ENCODE peak calls at places on chromosomes 5 and 9, in ten cellular contexts. One of them, this sample, is unnamed.

GRCh38 chr9:4553951-4554381 is 63.7 kb downstream of the SLC1A1 start:
- DNase-seq in stimulated activated CD4-positive, alpha-beta T cell treated with anti-CD3 and anti-CD28 coated beads, Interleukin-4, amount 100 ng/mL, for 4 hours: no peak
- DNase-seq in MV-4-11: no peak
- DNase-seq in KG1: no peak
- DNase-seq in neural crest cell: no peak
- DNase-seq in fibroblast of the conjunctiva: no peak
- DNase-seq in ascending aorta: no peak
- DNase-seq in HT1080: no peak
- DNase-seq in pons: no peak
- DNase-seq in NCI-H1105 treated with DMSO at 0.1 percent for 48 hours: no peak
- DNase-seq in this sample: no peak

GRCh38 chr9:16825971-16826370 is 44.5 kb downstream of the BNC2 start:
- DNase-seq in stimulated activated CD4-positive, alpha-beta T cell treated with anti-CD3 and anti-CD28 coated beads, Interleukin-4, amount 100 ng/mL, for 4 hours: no peak
- DNase-seq in MV-4-11: no peak
- DNase-seq in KG1: no peak
- DNase-seq in neural crest cell: no peak
- DNase-seq in fibroblast of the conjunctiva: peak; percentile 73
- DNase-seq in ascending aorta: no peak
- DNase-seq in HT1080: peak; percentile 66
- DNase-seq in pons: no peak
- DNase-seq in NCI-H1105 treated with DMSO at 0.1 percent for 48 hours: no peak
- DNase-seq in this sample: no peak

GRCh38 chr5:73218552-73219171 is 45.7 kb downstream of the TMEM174 start:
- DNase-seq in stimulated activated CD4-positive, alpha-beta T cell treated with anti-CD3 and anti-CD28 coated beads, Interleukin-4, amount 100 ng/mL, for 4 hours: no peak
- DNase-seq in MV-4-11: no peak
- DNase-seq in KG1: no peak
- DNase-seq in neural crest cell: no peak
- DNase-seq in fibroblast of the conjunctiva: peak; percentile 32
- DNase-seq in ascending aorta: no peak
- DNase-seq in HT1080: peak; percentile 56
- DNase-seq in pons: no peak
- DNase-seq in NCI-H1105 treated with DMSO at 0.1 percent for 48 hours: peak; percentile 1
- DNase-seq in this sample: no peak

GRCh38 chr9:86601697-86602096 is 247.5 kb upstream of the TUT7 start:
- DNase-seq in stimulated activated CD4-positive, alpha-beta T cell treated with anti-CD3 and anti-CD28 coated beads, Interleukin-4, amount 100 ng/mL, for 4 hours: no peak
- DNase-seq in MV-4-11: no peak
- DNase-seq in KG1: no peak
- DNase-seq in neural crest cell: no peak
- DNase-seq in fibroblast of the conjunctiva: no peak
- DNase-seq in ascending aorta: no peak
- DNase-seq in HT1080: no peak
- DNase-seq in pons: no peak
- DNase-seq in NCI-H1105 treated with DMSO at 0.1 percent for 48 hours: no peak
- DNase-seq in this sample: no peak

GRCh38 chr9:5869315-5870019 is 21.2 kb upstream of the MLANA start:
- DNase-seq in stimulated activated CD4-positive, alpha-beta T cell treated with anti-CD3 and anti-CD28 coated beads, Interleukin-4, amount 100 ng/mL, for 4 hours: no peak
- DNase-seq in MV-4-11: peak; percentile 9
- DNase-seq in KG1: no peak
- DNase-seq in neural crest cell: no peak
- DNase-seq in fibroblast of the conjunctiva: no peak
- DNase-seq in ascending aorta: no peak
- DNase-seq in HT1080: peak; percentile 43
- DNase-seq in pons: no peak
- DNase-seq in NCI-H1105 treated with DMSO at 0.1 percent for 48 hours: no peak
- DNase-seq in this sample: no peak

GRCh38 chr5:172769598-172770373 is 1.2 kb downstream of the DUSP1 start:
- DNase-seq in stimulated activated CD4-positive, alpha-beta T cell treated with anti-CD3 and anti-CD28 coated beads, Interleukin-4, amount 100 ng/mL, for 4 hours: no peak
- DNase-seq in MV-4-11: no peak
- DNase-seq in KG1: no peak
- DNase-seq in neural crest cell: no peak
- DNase-seq in fibroblast of the conjunctiva: peak; percentile 42
- DNase-seq in ascending aorta: peak; percentile 72
- DNase-seq in HT1080: no peak
- DNase-seq in pons: peak; percentile 48
- DNase-seq in NCI-H1105 treated with DMSO at 0.1 percent for 48 hours: no peak
- DNase-seq in this sample: peak; percentile 55

GRCh38 chr9:2570615-2571479 is 50.7 kb upstream of the VLDLR start:
- DNase-seq in stimulated activated CD4-positive, alpha-beta T cell treated with anti-CD3 and anti-CD28 coated beads, Interleukin-4, amount 100 ng/mL, for 4 hours: no peak
- DNase-seq in MV-4-11: peak; percentile 100
- DNase-seq in KG1: peak; percentile 26
- DNase-seq in neural crest cell: no peak
- DNase-seq in fibroblast of the conjunctiva: no peak
- DNase-seq in ascending aorta: peak; percentile 89
- DNase-seq in HT1080: peak; percentile 93
- DNase-seq in pons: peak; percentile 51
- DNase-seq in NCI-H1105 treated with DMSO at 0.1 percent for 48 hours: peak; percentile 74
- DNase-seq in this sample: no peak

GRCh38 chr5:74040065-74040551 is 414.1 kb downstream of the ARHGEF28 start:
- DNase-seq in stimulated activated CD4-positive, alpha-beta T cell treated with anti-CD3 and anti-CD28 coated beads, Interleukin-4, amount 100 ng/mL, for 4 hours: no peak
- DNase-seq in MV-4-11: no peak
- DNase-seq in KG1: no peak
- DNase-seq in neural crest cell: no peak
- DNase-seq in fibroblast of the conjunctiva: no peak
- DNase-seq in ascending aorta: no peak
- DNase-seq in HT1080: peak; percentile 80
- DNase-seq in pons: no peak
- DNase-seq in NCI-H1105 treated with DMSO at 0.1 percent for 48 hours: no peak
- DNase-seq in this sample: no peak

GRCh38 chr5:35319231-35320002 is 89.1 kb upstream of the PRLR start:
- DNase-seq in stimulated activated CD4-positive, alpha-beta T cell treated with anti-CD3 and anti-CD28 coated beads, Interleukin-4, amount 100 ng/mL, for 4 hours: peak; percentile 55
- DNase-seq in MV-4-11: peak; percentile 99
- DNase-seq in KG1: peak; percentile 80
- DNase-seq in neural crest cell: no peak
- DNase-seq in fibroblast of the conjunctiva: no peak
- DNase-seq in ascending aorta: peak; percentile 75
- DNase-seq in HT1080: peak; percentile 83
- DNase-seq in pons: peak; percentile 45
- DNase-seq in NCI-H1105 treated with DMSO at 0.1 percent for 48 hours: no peak
- DNase-seq in this sample: no peak

GRCh38 chr5:29054282-29054681 is 2015.9 kb upstream of the CDH9 start:
- DNase-seq in stimulated activated CD4-positive, alpha-beta T cell treated with anti-CD3 and anti-CD28 coated beads, Interleukin-4, amount 100 ng/mL, for 4 hours: no peak
- DNase-seq in MV-4-11: no peak
- DNase-seq in KG1: no peak
- DNase-seq in neural crest cell: no peak
- DNase-seq in fibroblast of the conjunctiva: no peak
- DNase-seq in ascending aorta: no peak
- DNase-seq in HT1080: no peak
- DNase-seq in pons: no peak
- DNase-seq in NCI-H1105 treated with DMSO at 0.1 percent for 48 hours: no peak
- DNase-seq in this sample: no peak

GRCh38 chr9:129332581-129332980 is 154.5 kb upstream of the IER5L start:
- DNase-seq in stimulated activated CD4-positive, alpha-beta T cell treated with anti-CD3 and anti-CD28 coated beads, Interleukin-4, amount 100 ng/mL, for 4 hours: no peak
- DNase-seq in MV-4-11: no peak
- DNase-seq in KG1: no peak
- DNase-seq in neural crest cell: no peak
- DNase-seq in fibroblast of the conjunctiva: no peak
- DNase-seq in ascending aorta: no peak
- DNase-seq in HT1080: no peak
- DNase-seq in pons: no peak
- DNase-seq in NCI-H1105 treated with DMSO at 0.1 percent for 48 hours: no peak
- DNase-seq in this sample: no peak

GRCh38 chr9:131090025-131090787 is 6.1 kb upstream of the AIF1L start:
- DNase-seq in stimulated activated CD4-positive, alpha-beta T cell treated with anti-CD3 and anti-CD28 coated beads, Interleukin-4, amount 100 ng/mL, for 4 hours: no peak
- DNase-seq in MV-4-11: no peak
- DNase-seq in KG1: no peak
- DNase-seq in neural crest cell: no peak
- DNase-seq in fibroblast of the conjunctiva: no peak
- DNase-seq in ascending aorta: no peak
- DNase-seq in HT1080: no peak
- DNase-seq in pons: no peak
- DNase-seq in NCI-H1105 treated with DMSO at 0.1 percent for 48 hours: no peak
- DNase-seq in this sample: no peak

GRCh38 chr5:174759091-174759490 is 34.7 kb downstream of the MSX2 start:
- DNase-seq in stimulated activated CD4-positive, alpha-beta T cell treated with anti-CD3 and anti-CD28 coated beads, Interleukin-4, amount 100 ng/mL, for 4 hours: no peak
- DNase-seq in MV-4-11: no peak
- DNase-seq in KG1: no peak
- DNase-seq in neural crest cell: no peak
- DNase-seq in fibroblast of the conjunctiva: no peak
- DNase-seq in ascending aorta: no peak
- DNase-seq in HT1080: no peak
- DNase-seq in pons: no peak
- DNase-seq in NCI-H1105 treated with DMSO at 0.1 percent for 48 hours: no peak
- DNase-seq in this sample: no peak

GRCh38 chr9:20684865-20685696 is 1.0 kb downstream of the FOCAD start:
- DNase-seq in stimulated activated CD4-positive, alpha-beta T cell treated with anti-CD3 and anti-CD28 coated beads, Interleukin-4, amount 100 ng/mL, for 4 hours: no peak
- DNase-seq in MV-4-11: no peak
- DNase-seq in KG1: no peak
- DNase-seq in neural crest cell: no peak
- DNase-seq in fibroblast of the conjunctiva: peak; percentile 55
- DNase-seq in ascending aorta: no peak
- DNase-seq in HT1080: peak; percentile 36
- DNase-seq in pons: no peak
- DNase-seq in NCI-H1105 treated with DMSO at 0.1 percent for 48 hours: no peak
- DNase-seq in this sample: no peak

GRCh38 chr9:69455311-69455710 is 130.3 kb downstream of the ENTREP1 start:
- DNase-seq in stimulated activated CD4-positive, alpha-beta T cell treated with anti-CD3 and anti-CD28 coated beads, Interleukin-4, amount 100 ng/mL, for 4 hours: no peak
- DNase-seq in MV-4-11: no peak
- DNase-seq in KG1: no peak
- DNase-seq in neural crest cell: no peak
- DNase-seq in fibroblast of the conjunctiva: no peak
- DNase-seq in ascending aorta: no peak
- DNase-seq in HT1080: no peak
- DNase-seq in pons: no peak
- DNase-seq in NCI-H1105 treated with DMSO at 0.1 percent for 48 hours: peak; percentile 45
- DNase-seq in this sample: no peak

This sample was measured in midbrain.